ENCODE peak calls at places on chromosomes 2 and 18, in six cellular contexts. P is fibroblast of villous mesenchyme, Q is dorsolateral prefrontal cortex, N is B cell, K is bronchial epithelial cell, S is omental fat pad. R is an unnamed sample.
A peak's percentile ranks its signal among the peaks of the same experiment; 100 is the strongest.

GRCh38 chr2:7010376-7010775 is 93.2 kb downstream of the RNF144A start:
- DNase-seq in P (peak; percentile 85), Q (no peak), N (no peak), K (no peak), S (no peak), R (no peak)

GRCh38 chr2:136423516-136423996 is 305.6 kb upstream of the CXCR4 start:
- DNase-seq in P (peak; percentile 56), Q (peak; percentile 43), N (peak; percentile 80), K (peak; percentile 33), S (peak; percentile 41), R (peak; percentile 86)

GRCh38 chr18:64409511-64409910 is 260.6 kb upstream of the LINC00305 start:
- DNase-seq in P (no peak), Q (no peak), N (no peak), K (peak; percentile 0), S (no peak), R (peak; percentile 28)

GRCh38 chr2:54672587-54673456 is 50.6 kb upstream of the EML6 start:
- DNase-seq in P (peak; percentile 34), Q (no peak), N (peak; percentile 55), K (peak; percentile 48), S (no peak), R (peak; percentile 76)

GRCh38 chr2:226618875-226619605 is 180.6 kb downstream of the IRS1 start:
- DNase-seq in P (peak; percentile 87), Q (no peak), N (no peak), K (peak; percentile 47), S (no peak), R (no peak)

GRCh38 chr2:8676191-8676914 is 5.5 kb upstream of the ID2 start:
- DNase-seq in P (peak; percentile 65), Q (peak; percentile 70), N (no peak), K (no peak), S (no peak), R (no peak)

GRCh38 chr2:25373269-25373981 is 31.7 kb upstream of the DNMT3A start:
- DNase-seq in P (no peak), Q (no peak), N (no peak), K (peak; percentile 42), S (peak; percentile 5), R (no peak)

GRCh38 chr2:100470898-100471514 is 724 bp downstream of the NMS start:
- DNase-seq in P (peak; percentile 25), Q (no peak), N (no peak), K (no peak), S (no peak), R (no peak)

GRCh38 chr2:229343661-229344060 is 72.6 kb upstream of the PID1 start:
- DNase-seq in P (no peak), Q (no peak), N (no peak), K (peak; percentile 71), S (no peak), R (no peak)

GRCh38 chr2:1550658-1551316 is 137.5 kb downstream of the TPO start:
- DNase-seq in P (peak; percentile 33), Q (peak; percentile 51), N (peak; percentile 87), K (peak; percentile 15), S (no peak), R (peak; percentile 88)

GRCh38 chr2:190159453-190159852 is 96.9 kb upstream of the MSTN start:
- DNase-seq in P (peak; percentile 33), Q (no peak), N (no peak), K (peak; percentile 55), S (no peak), R (no peak)

GRCh38 chr2:135819211-135819610 is 17.8 kb downstream of the LCT start:
- DNase-seq in P (peak; percentile 27), Q (no peak), N (no peak), K (peak; percentile 29), S (no peak), R (no peak)

GRCh38 chr2:39723497-39723896 is 55.6 kb downstream of the THUMPD2 start:
- DNase-seq in P (no peak), Q (no peak), N (no peak), K (no peak), S (no peak), R (no peak)

GRCh38 chr2:16244966-16245320 is 304.6 kb downstream of the MYCN start:
- DNase-seq in P (no peak), Q (no peak), N (no peak), K (no peak), S (no peak), R (peak; percentile 1)

GRCh38 chr2:48508461-48509124 is 21.4 kb upstream of the STON1 start:
- DNase-seq in P (peak; percentile 94), Q (no peak), N (no peak), K (peak; percentile 67), S (no peak), R (no peak)

GRCh38 chr2:101400516-101401315 is 13.4 kb upstream of the CREG2 start:
- DNase-seq in P (peak; percentile 45), Q (no peak), N (no peak), K (no peak), S (no peak), R (no peak)

GRCh38 chr2:234422242-234422641 is 74.6 kb downstream of the ARL4C start:
- DNase-seq in P (peak; percentile 86), Q (no peak), N (no peak), K (peak; percentile 100), S (no peak), R (no peak)

GRCh38 chr18:907880-908512 is 3.3 kb downstream of the ADCYAP1 start:
- DNase-seq in P (no peak), Q (no peak), N (peak; percentile 41), K (no peak), S (no peak), R (peak; percentile 37)

GRCh38 chr2:198639580-198639979 is 818.2 kb downstream of the SATB2 start:
- DNase-seq in P (no peak), Q (no peak), N (no peak), K (no peak), S (no peak), R (no peak)

GRCh38 chr2:120060088-120060623 is 47.3 kb downstream of the EPB41L5 start:
- DNase-seq in P (no peak), Q (no peak), N (no peak), K (no peak), S (no peak), R (no peak)

GRCh38 chr18:56076735-56077134 is 488.7 kb upstream of the TCF4 start:
- DNase-seq in P (no peak), Q (no peak), N (no peak), K (no peak), S (no peak), R (no peak)

DNA sequence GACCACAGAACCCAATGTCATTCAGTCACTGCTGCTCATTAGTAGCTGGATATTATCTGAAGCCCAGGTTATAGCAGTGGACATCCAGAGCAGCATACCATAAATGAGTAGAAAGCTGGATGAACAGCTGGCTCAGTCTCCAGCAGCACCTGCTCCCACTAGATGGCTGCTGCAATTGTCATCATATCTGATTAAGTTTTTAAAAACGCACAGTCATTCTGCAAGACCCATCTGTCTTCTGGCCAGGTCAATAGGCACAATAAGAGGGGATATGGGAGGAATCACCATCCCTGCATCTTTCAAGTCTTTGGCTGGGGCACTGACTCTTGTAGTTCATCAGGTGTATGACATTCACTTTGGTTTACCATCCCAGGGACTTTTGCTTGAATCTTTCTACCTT is 55.1 kb upstream of the XDH start:
- DNase-seq in P (no peak), Q (no peak), N (no peak), K (no peak), S (no peak), R (no peak)
- TF ChIP-seq CTCF in P (no peak), Q (no peak), N (no peak), K (no peak), S (no peak), R (no peak)

DNA sequence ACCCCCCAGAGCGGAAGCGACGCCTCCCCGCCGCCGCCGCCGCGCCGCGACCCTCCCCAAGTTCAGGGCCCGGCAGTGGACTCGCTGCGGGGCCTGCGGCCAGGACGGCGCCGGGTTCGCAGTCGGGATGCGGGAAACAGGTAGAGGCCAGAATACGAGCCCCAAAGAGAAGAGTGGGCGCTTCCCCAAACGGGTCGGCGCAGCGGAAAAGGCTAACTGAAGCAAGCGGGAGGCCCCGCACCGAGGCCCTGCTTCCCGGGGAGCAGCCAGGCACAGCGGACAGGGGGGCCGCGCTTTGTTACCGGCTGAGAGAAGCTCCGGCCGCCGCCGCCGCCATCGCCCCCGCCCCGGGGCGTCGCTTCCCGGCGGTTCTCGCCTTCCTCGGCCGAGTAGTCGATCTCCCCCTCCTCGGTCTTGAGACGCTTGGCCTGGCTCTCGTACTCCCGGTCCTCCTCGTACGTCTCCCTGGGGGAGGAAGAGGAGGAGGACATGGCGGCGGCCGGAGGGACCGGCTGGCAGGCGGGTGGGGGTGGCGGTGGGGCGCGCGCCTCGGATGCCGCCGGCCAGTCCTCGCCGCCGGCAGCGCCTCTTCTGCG is 494 bp downstream of the HNRNPLL start:
- DNase-seq in P (no peak), Q (peak; percentile 26), N (peak; percentile 62), K (no peak), S (no peak), R (no peak)
- TF ChIP-seq CTCF in P (no peak), Q (no peak), N (no peak), K (no peak), S (no peak), R (no peak)

GRCh38 chr2:64005707-64006356 is 13.4 kb downstream of the VPS54 start:
- DNase-seq in P (no peak), Q (no peak), N (no peak), K (no peak), S (no peak), R (no peak)

GRCh38 chr2:63999049-63999448 is 20.2 kb downstream of the VPS54 start:
- DNase-seq in P (no peak), Q (no peak), N (no peak), K (peak; percentile 10), S (no peak), R (no peak)

GRCh38 chr2:64003239-64003638 is 16.0 kb downstream of the VPS54 start:
- DNase-seq in P (no peak), Q (no peak), N (no peak), K (no peak), S (no peak), R (no peak)

GRCh38 chr2:64001382-64002101 is 17.7 kb downstream of the VPS54 start:
- DNase-seq in P (no peak), Q (no peak), N (no peak), K (no peak), S (no peak), R (no peak)

GRCh38 chr2:64000630-64001381 is 18.4 kb downstream of the VPS54 start:
- DNase-seq in P (no peak), Q (no peak), N (no peak), K (no peak), S (no peak), R (no peak)
- TF ChIP-seq CTCF in P (peak; percentile 24), Q (no peak), N (no peak), K (peak; percentile 15), S (no peak), R (no peak)

DNA sequence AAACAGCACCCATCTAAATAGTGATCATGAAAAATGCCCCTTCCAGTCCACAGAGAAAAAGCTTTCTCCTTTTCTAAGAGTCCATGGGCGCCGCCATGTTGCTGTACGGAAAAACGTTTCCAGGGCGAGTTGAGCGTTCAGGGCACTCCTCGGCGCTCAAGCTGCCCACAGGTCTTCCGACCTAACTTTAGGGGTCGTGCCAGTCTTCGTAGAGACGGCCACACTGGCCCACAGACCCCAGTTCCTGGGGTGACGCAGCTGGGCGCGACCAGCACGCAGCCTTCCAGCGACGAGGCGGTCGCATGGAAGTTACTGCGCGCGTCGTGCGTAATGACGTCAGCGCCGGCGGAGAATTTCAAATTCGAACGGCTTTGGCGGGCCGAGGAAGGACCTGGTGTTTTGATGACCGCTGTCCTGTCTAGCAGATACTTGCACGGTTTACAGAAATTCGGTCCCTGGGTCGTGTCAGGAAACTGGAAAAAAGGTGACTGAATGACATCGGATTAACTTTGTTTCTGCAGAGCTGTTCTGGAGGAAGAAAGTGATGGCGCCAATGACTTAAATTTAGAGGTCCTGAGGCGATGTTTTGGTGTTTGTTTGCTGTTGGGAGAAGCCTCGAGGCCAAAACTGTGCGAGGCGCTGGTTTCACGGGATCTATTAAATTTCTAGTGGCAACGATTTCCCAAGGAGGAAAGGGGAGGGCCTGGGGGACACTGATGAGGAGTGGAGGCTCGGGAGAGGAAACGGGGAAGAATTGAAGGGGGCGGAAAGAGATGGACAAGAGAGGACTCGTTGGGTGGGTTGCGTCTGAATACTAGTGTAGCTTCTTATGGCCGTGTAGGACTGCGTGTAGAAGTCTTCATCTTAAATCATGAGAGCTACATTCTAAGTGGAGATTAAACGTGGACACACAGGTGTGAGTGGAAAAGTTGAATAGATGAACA is at the start of the genes METTL4 and NDC80:
- DNase-seq in P (peak; percentile 91), Q (peak; percentile 78), N (peak; percentile 70), K (peak; percentile 76), S (peak; percentile 58), R (peak; percentile 89)
- TF ChIP-seq CTCF in P (no peak), Q (no peak), N (no peak), K (no peak), S (no peak), R (no peak)